ENCODE peak calls at places on chromosomes 1 and 21, in five cellular contexts. P is GM23338, E is SK-N-SH, U is MM.1S, A is PC-3. K is an unnamed sample.

GRCh38 chr1:29454616-29455380 is 218.5 kb downstream of the PTPRU start:
- DNase-seq in U (no peak), A (no peak), P (no peak), E (peak; percentile 7), K (no peak)

GRCh38 chr1:109771712-109772657 is 8.3 kb upstream of the EPS8L3 start:
- DNase-seq in A (no peak), P (no peak), U (no peak), E (no peak), K (no peak)

GRCh38 chr1:215055281-215055935 is 27.1 kb upstream of the KCNK2 start:
- DNase-seq in U (no peak), E (no peak), P (peak; percentile 59), A (peak; percentile 45), K (peak; percentile 25)

GRCh38 chr21:45210461-45210983 is 77.2 kb downstream of the POFUT2 start:
- DNase-seq in U (no peak), E (no peak), P (no peak), A (no peak), K (no peak)

GRCh38 chr1:229848762-229849677 is 218.0 kb upstream of the GALNT2 start:
- DNase-seq in P (peak; percentile 73), A (peak; percentile 65), U (peak; percentile 42), E (peak; percentile 48), K (peak; percentile 56)

GRCh38 chr1:155184351-155184811 is 10.7 kb downstream of the TRIM46 start:
- DNase-seq in P (no peak), U (no peak), E (no peak), A (no peak), K (no peak)

GRCh38 chr1:85259866-85260345 is 444 bp upstream of the C1orf52 start:
- DNase-seq in E (no peak), A (no peak), U (no peak), P (no peak), K (peak; percentile 81)

GRCh38 chr1:168488153-168488552 is 55.6 kb downstream of the XCL2 start:
- DNase-seq in U (no peak), E (no peak), A (peak; percentile 48), P (no peak), K (peak; percentile 72)

GRCh38 chr1:87185077-87185476 is 143.6 kb upstream of the LMO4 start:
- DNase-seq in E (no peak), P (no peak), U (no peak), A (no peak), K (no peak)

GRCh38 chr1:6782151-6782550 is 3.1 kb upstream of the CAMTA1 start:
- DNase-seq in U (no peak), P (no peak), A (no peak), E (no peak), K (no peak)

GRCh38 chr1:226687476-226687875 is 51.6 kb downstream of the ITPKB start:
- DNase-seq in U (no peak), E (no peak), A (no peak), P (no peak), K (no peak)

GRCh38 chr1:87833158-87833557 is 504.5 kb downstream of the LMO4 start:
- DNase-seq in A (peak; percentile 56), E (no peak), U (no peak), P (no peak), K (no peak)

GRCh38 chr1:161139765-161140164 is 7.3 kb upstream of the DEDD start:
- DNase-seq in P (peak; percentile 81), A (peak; percentile 77), E (peak; percentile 64), U (peak; percentile 66), K (peak; percentile 70)

GRCh38 chr1:166884040-166884642 is 8.1 kb upstream of the TADA1 start:
- DNase-seq in A (no peak), P (peak; percentile 94), E (peak; percentile 62), U (no peak), K (peak; percentile 59)

GRCh38 chr1:119773711-119774241 is 5.1 kb upstream of the HMGCS2 start:
- DNase-seq in A (peak; percentile 21), U (no peak), P (peak; percentile 57), E (no peak), K (peak; percentile 38)

GRCh38 chr1:26297057-26297790 is 9.2 kb downstream of the UBXN11 start:
- DNase-seq in P (no peak), A (no peak), E (no peak), U (no peak), K (no peak)

GRCh38 chr1:156906206-156906910 is 12.8 kb downstream of the PEAR1 start:
- DNase-seq in E (no peak), P (no peak), A (no peak), U (no peak), K (no peak)

GRCh38 chr1:63413394-63413793 is 46.0 kb downstream of the ALG6 start:
- DNase-seq in E (no peak), P (no peak), U (no peak), A (no peak), K (no peak)

GRCh38 chr1:6178751-6179563 is 1.2 kb downstream of the CHD5 start:
- DNase-seq in P (peak; percentile 62), A (no peak), E (peak; percentile 81), U (no peak), K (peak; percentile 27)

GRCh38 chr1:11484321-11484655 is 5.3 kb downstream of the DISP3 start:
- DNase-seq in P (no peak), A (no peak), E (no peak), U (no peak), K (no peak)

GRCh38 chr1:19654386-19654785 is 10.3 kb downstream of the NBL1 start:
- DNase-seq in A (peak; percentile 81), U (no peak), E (no peak), P (no peak), K (peak; percentile 58)

GRCh38 chr1:11538886-11539285 is 59.9 kb downstream of the DISP3 start:
- DNase-seq in U (no peak), E (no peak), A (no peak), P (no peak), K (no peak)

GRCh38 chr1:147850737-147851136 is 51.9 kb upstream of the GJA8 start:
- DNase-seq in A (peak; percentile 33), E (no peak), U (no peak), P (no peak), K (no peak)

GRCh38 chr1:247415423-247416361 is at the start of gene NLRP3:
- DNase-seq in A (peak; percentile 73), U (no peak), E (no peak), P (peak; percentile 20), K (peak; percentile 58)

GRCh38 chr1:247417786-247418185 is 1.8 kb downstream of the NLRP3 start:
- DNase-seq in P (no peak), E (no peak), A (no peak), U (no peak), K (no peak)

GRCh38 chr1:247421074-247421473 is 5.1 kb downstream of the NLRP3 start:
- DNase-seq in P (no peak), A (no peak), U (no peak), E (no peak), K (peak; percentile 47)

DNA sequence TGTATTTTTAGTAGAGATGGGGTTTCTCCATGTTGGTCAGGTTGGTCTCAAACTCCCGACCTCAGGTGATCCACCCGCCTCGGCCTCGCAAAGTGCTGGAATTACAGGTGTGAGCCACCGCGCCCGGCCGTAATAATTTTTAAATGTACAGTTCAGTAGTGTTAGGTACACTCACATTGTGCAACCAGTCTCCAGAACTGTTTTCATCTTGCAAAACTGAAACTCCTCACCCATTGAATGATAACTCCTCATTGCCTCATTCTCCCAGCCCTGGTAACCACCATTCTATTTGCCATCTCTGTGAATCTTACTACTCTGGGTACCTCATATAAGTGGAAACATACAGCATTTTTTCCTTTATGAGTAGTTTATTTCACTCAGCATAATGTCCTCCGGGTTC is 3.4 kb downstream of the NLRP3 start:
- DNase-seq in P (no peak), A (no peak), E (no peak), U (no peak), K (no peak)
- TF ChIP-seq EZH2phosphoT487 in P (no peak), A (no peak), E (no peak), U (no peak), K (no peak)

GRCh38 chr1:235906436-235906835 is 39.7 kb upstream of the LYST start:
- DNase-seq in A (no peak), P (no peak), U (no peak), E (no peak), K (no peak)
- H3F3A ChIP-seq in A (peaks cover 3% of the 10 kb centered on the region), P (no peaks in the 10 kb centered on the region), U (no peaks in the 10 kb centered on the region), E (peaks cover 31% of the 10 kb centered on the region), K (peaks cover 42% of the 10 kb centered on the region)

DNA sequence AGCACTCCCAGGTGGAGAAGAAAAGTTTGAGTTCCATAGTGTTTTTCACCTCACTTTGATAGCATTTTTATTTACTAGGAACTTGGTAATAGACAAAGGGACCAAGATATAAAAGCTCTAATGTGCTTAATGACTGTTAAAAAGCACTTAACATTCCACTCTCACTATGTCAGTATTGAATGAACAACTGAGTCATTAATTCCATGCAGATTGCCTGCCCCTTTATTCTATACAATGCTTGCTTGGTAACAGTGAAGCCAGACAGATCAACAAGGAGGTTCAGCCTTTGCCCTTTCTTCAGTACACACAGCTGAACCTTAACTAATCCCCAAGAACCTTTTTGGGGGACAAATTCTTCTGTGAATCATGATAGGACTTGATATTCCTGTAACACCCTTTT is 425.5 kb downstream of the NUF2 start:
- DNase-seq in E (no peak), P (peak; percentile 3), A (peak; percentile 27), U (no peak), K (peak; percentile 73)
- H3K9me2 ChIP-seq in E (no peaks in the 10 kb centered on the region), P (peaks cover 15% of the 10 kb centered on the region), A (no peaks in the 10 kb centered on the region), U (no peaks in the 10 kb centered on the region), K (no peaks in the 10 kb centered on the region)

GRCh38 chr1:227949341-227949921 is 1.7 kb upstream of the WNT9A start:
- DNase-seq in P (no peak), E (peak; percentile 39), A (no peak), U (no peak), K (no peak)

GRCh38 chr1:227947678-227948492 is at the start of gene WNT9A:
- DNase-seq in U (no peak), E (peak; percentile 81), P (peak; percentile 79), A (peak; percentile 91), K (peak; percentile 81)

GRCh38 chr1:227949954-227950734 is 2.4 kb upstream of the WNT9A start:
- DNase-seq in U (no peak), P (no peak), A (no peak), E (no peak), K (no peak)

GRCh38 chr1:227947425-227947677 is 381 bp downstream of the WNT9A start:
- DNase-seq in A (no peak), U (no peak), P (no peak), E (no peak), K (peak; percentile 53)

GRCh38 chr1:227948493-227949260 is 945 bp upstream of the WNT9A start:
- DNase-seq in P (peak; percentile 34), E (peak; percentile 40), U (no peak), A (peak; percentile 60), K (peak; percentile 40)
- TF ChIP-seq EZH2phosphoT487 in P (no peak), E (no peak), U (no peak), A (no peak), K (no peak)

GRCh38 chr1:20735581-20736111 is 3.1 kb upstream of the SH2D5 start:
- DNase-seq in U (no peak), P (no peak), E (no peak), A (no peak), K (no peak)
- H3F3A ChIP-seq in U (peaks cover 16% of the 10 kb centered on the region), P (peaks cover 16% of the 10 kb centered on the region), E (peaks cover 48% of the 10 kb centered on the region), A (peaks cover 4% of the 10 kb centered on the region), K (peaks cover 35% of the 10 kb centered on the region)